ENCODE peak calls at places on chromosomes 16 and 17, in five cellular contexts. T is upper lobe of left lung, S is HepG2, K is K562, I is GM12878. N is an unnamed sample.

GRCh38 chr16:73054131-73054496 is 6.2 kb upstream of the ZFHX3 start:
- ATAC-seq in T (no peak), S (no peak), K (no peak), I (no peak), N (no peak)

GRCh38 chr17:63587770-63588169 is 12.9 kb upstream of the TACO1 start:
- ATAC-seq in T (no peak), S (no peak), K (no peak), I (no peak), N (no peak)

GRCh38 chr16:11112723-11113348 is 143.2 kb downstream of the SOCS1 start:
- ATAC-seq in T (no peak), S (no peak), K (peak; percentile 93), I (peak; percentile 68), N (no peak)

GRCh38 chr17:42399948-42400843 is 12.0 kb upstream of the STAT3 start:
- ATAC-seq in T (no peak), S (peak; percentile 71), K (no peak), I (no peak), N (no peak)

GRCh38 chr17:43338886-43339516 is 59.8 kb upstream of the ARL4D start:
- ATAC-seq in T (no peak), S (no peak), K (no peak), I (no peak), N (no peak)

GRCh38 chr17:33778505-33779398 is 476.3 kb upstream of the CCL2 start:
- ATAC-seq in T (no peak), S (peak; percentile 31), K (peak; percentile 75), I (peak; percentile 53), N (no peak)

GRCh38 chr17:37466471-37466870 is 23.2 kb upstream of the DUSP14 start:
- ATAC-seq in T (no peak), S (no peak), K (no peak), I (no peak), N (no peak)

GRCh38 chr16:55257971-55258613 is 65.9 kb upstream of the IRX6 start:
- ATAC-seq in T (peak; percentile 88), S (peak; percentile 97), K (peak; percentile 97), I (peak; percentile 84), N (no peak)

GRCh38 chr17:74262601-74263000 is 11.4 kb upstream of the DNAI2 start:
- ATAC-seq in T (no peak), S (no peak), K (peak; percentile 22), I (no peak), N (no peak)

GRCh38 chr17:27446569-27447301 is 9.5 kb upstream of the KSR1 start:
- ATAC-seq in T (no peak), S (no peak), K (peak; percentile 79), I (no peak), N (no peak)

GRCh38 chr16:85375282-85375681 is 237.8 kb upstream of the GSE1 start:
- ATAC-seq in T (no peak), S (no peak), K (no peak), I (no peak), N (no peak)

GRCh38 chr17:45315583-45316270 is 1.1 kb downstream of the MAP3K14 start:
- ATAC-seq in T (no peak), S (no peak), K (no peak), I (no peak), N (no peak)

GRCh38 chr17:48373882-48374281 is 56.1 kb downstream of the SKAP1 start:
- ATAC-seq in T (no peak), S (no peak), K (no peak), I (no peak), N (no peak)

GRCh38 chr16:74667215-74667765 is 613 bp upstream of the RFWD3 start:
- ATAC-seq in T (no peak), S (peak; percentile 28), K (peak; percentile 48), I (peak; percentile 19), N (no peak)

GRCh38 chr17:45341389-45342158 is 24.8 kb upstream of the MAP3K14 start:
- ATAC-seq in T (peak; percentile 3), S (peak; percentile 80), K (peak; percentile 83), I (no peak), N (peak; percentile 73)

GRCh38 chr17:33962857-33963655 is 292.0 kb upstream of the CCL2 start:
- ATAC-seq in T (no peak), S (no peak), K (no peak), I (peak; percentile 27), N (no peak)

GRCh38 chr17:64627797-64628196 is 34.3 kb downstream of the SMURF2 start:
- ATAC-seq in T (no peak), S (peak; percentile 89), K (no peak), I (no peak), N (no peak)

GRCh38 chr17:6496116-6496481 is 51.8 kb downstream of the PIMREG start:
- ATAC-seq in T (no peak), S (no peak), K (no peak), I (no peak), N (no peak)

GRCh38 chr17:74935585-74936469 is at the start of gene OTOP3:
- ATAC-seq in T (no peak), S (peak; percentile 48), K (no peak), I (no peak), N (no peak)

GRCh38 chr17:40547079-40547784 is 18.0 kb downstream of the CCR7 start:
- ATAC-seq in T (no peak), S (no peak), K (no peak), I (peak; percentile 51), N (no peak)

GRCh38 chr17:9517396-9517795 is 58.2 kb downstream of the STX8 start:
- ATAC-seq in T (no peak), S (no peak), K (no peak), I (no peak), N (no peak)

GRCh38 chr17:56173026-56173425 is 19.8 kb downstream of the ANKFN1 start:
- ATAC-seq in T (no peak), S (peak; percentile 86), K (no peak), I (no peak), N (no peak)

GRCh38 chr17:43579570-43580140 is 33.5 kb upstream of the ETV4 start:
- ATAC-seq in T (no peak), S (peak; percentile 7), K (no peak), I (no peak), N (no peak)

GRCh38 chr16:46620265-46621005 is 744 bp downstream of the SHCBP1 start:
- ATAC-seq in T (no peak), S (no peak), K (peak; percentile 38), I (peak; percentile 47), N (no peak)

GRCh38 chr16:77596243-77596642 is 126.1 kb upstream of the NUDT7 start:
- ATAC-seq in T (no peak), S (no peak), K (no peak), I (no peak), N (no peak)

GRCh38 chr17:40461774-40462342 is 18.6 kb downstream of the IGFBP4 start:
- ATAC-seq in T (no peak), S (no peak), K (no peak), I (no peak), N (no peak)

DNA sequence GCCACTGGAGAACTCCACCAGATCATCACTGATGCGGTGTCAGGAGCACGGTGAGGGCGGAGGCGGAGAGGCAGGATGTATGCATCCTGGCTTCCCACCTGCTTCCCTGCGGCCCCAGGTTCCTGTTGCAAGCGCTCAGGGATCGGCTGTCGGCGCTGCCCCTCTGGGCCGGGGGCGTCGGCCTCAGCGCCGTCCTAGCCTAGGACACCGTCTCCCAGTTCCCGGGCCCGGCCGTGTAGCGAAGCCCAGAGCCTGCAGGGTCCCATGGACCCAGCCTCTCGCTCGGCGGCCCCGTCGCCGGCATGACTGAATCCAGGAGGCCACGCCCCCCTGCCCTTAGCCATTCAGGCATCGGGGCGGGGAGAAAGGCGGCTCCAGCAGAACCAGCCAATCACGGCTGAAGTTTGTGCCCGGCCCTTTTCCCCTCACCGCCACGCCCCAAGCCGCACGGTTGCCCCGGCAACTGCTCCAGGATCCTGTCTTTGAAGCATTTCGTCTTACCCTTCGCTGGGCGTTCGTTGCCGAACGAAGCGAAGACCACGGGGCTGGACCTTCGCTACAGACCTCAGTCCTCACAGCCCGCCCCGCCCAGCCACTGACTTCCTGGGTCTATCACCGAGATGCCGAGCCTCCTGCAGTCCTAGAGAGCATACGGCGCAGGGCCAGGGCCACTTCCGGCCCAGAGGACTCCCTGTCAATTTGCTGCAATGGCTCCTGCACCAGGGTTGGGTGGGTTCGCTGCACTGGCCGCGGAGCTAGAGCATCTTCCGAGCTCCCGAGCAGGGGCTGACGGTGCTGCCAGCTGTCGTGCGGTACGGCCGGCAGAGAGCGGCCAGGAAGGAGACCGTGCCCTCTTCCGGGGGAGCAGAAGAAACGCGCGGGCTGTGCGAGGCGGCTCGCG is 10.6 kb upstream of the ZNF213 start:
- ATAC-seq in T (peak; percentile 97), S (peak; percentile 91), K (peak; percentile 97), I (peak; percentile 97), N (peak; percentile 97)
- TF ChIP-seq EP300 in T (no peak), S (no peak), K (no peak), I (no peak), N (no peak)

DNA sequence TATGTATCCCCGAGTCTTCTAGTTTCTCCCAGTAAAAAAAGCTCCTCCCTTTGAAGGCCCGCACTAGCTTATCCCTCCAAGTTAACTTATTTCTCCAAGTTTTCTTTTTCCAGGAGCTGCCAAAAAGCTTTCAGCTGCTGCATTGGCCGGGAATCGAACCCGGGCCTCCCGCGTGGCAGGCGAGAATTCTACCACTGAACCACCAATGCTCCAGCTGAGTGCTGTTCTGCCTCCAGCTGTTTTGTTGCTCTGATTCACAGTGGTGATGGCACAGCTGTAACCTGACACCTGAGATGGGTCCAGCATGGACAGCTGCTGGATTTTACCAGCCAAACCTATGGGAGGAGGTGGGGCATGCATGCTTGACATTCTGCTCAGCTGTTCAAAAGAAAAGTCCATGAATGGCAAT is 22.1 kb downstream of the VAC14 start:
- ATAC-seq in T (no peak), S (peak; percentile 88), K (peak; percentile 78), I (no peak), N (peak; percentile 86)
- TF ChIP-seq POLR2AphosphoS5 in T (peak; percentile 42), S (peak; percentile 54), K (no peak), I (no peak), N (peak; percentile 31)

DNA sequence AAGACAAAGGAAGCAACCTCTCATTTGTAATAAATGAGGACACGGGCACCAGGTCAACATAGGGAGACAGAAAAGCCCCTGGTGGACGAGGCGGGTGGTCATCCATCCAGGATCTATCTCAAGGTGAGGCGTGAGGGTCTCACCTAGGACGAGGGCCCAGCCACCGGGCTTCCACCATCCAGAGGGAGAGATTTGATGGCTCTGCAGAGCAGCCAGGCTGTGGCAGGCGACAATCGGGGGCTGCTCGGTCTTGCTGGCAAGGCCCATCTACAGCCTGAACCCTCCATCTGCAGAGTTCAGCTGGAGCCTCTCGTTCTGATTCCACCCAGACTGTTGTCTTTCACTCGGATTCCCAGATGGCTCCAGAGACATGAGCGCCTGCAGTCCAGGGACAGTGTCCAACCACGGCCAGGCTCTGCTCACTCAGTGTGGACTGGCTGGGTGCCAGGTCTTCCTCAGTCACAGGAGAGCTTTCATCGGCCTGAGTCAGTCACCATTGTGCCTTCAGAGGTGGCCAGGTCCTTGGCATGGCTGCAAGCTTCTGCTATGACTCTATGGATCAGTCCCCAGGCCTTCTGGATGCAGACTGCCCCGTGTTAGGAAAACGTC is 5.9 kb downstream of the LITAFD start:
- ATAC-seq in T (no peak), S (no peak), K (peak; percentile 34), I (no peak), N (peak; percentile 59)
- H3K4me1 ChIP-seq in T (peaks cover 13% of the 10 kb centered on the region), S (peaks cover 37% of the 10 kb centered on the region), K (peaks cover 6% of the 10 kb centered on the region), I (peaks cover 30% of the 10 kb centered on the region), N (no peaks in the 10 kb centered on the region)

GRCh38 chr17:2980904-2981246 is 82.5 kb downstream of the OR1D5 start:
- ATAC-seq in T (no peak), S (no peak), K (no peak), I (no peak), N (no peak)

GRCh38 chr17:2986925-2987324 is 76.5 kb downstream of the OR1D5 start:
- ATAC-seq in T (no peak), S (no peak), K (no peak), I (no peak), N (no peak)

GRCh38 chr17:2981325-2981724 is 82.1 kb downstream of the OR1D5 start:
- ATAC-seq in T (no peak), S (no peak), K (no peak), I (no peak), N (no peak)

GRCh38 chr17:2980211-2980903 is 83.0 kb downstream of the OR1D5 start:
- ATAC-seq in T (no peak), S (no peak), K (no peak), I (no peak), N (no peak)

GRCh38 chr17:2982854-2983636 is 80.4 kb downstream of the OR1D5 start:
- ATAC-seq in T (peak; percentile 88), S (no peak), K (peak; percentile 54), I (no peak), N (peak; percentile 98)
- TF ChIP-seq EP300 in T (no peak), S (no peak), K (no peak), I (no peak), N (no peak)

N was measured in gastroesophageal sphincter.